ENCODE peak calls at places on chromosomes 16 and 17, in nine cellular contexts. G is RWPE1, S is GM06990, A is pancreas, Z is choroid plexus epithelial cell, C is A549, Q is glutamatergic neuron, Y is omental fat pad, R is cardiac fibroblast. E is an unnamed sample.

GRCh38 chr16:10172848-10173655 is 9.2 kb downstream of the GRIN2A start:
- DNase-seq in Q (no peak), G (peak; percentile 34), R (peak; percentile 11), A (no peak), S (no peak), Y (no peak), Z (no peak), C (no peak), E (no peak)

GRCh38 chr16:29674188-29674587 is 4.8 kb upstream of the QPRT start:
- DNase-seq in Q (no peak), C (no peak), Z (no peak), G (no peak), Y (no peak), S (no peak), A (no peak), R (peak; percentile 42), E (no peak)

GRCh38 chr17:4172356-4172755 is 29.4 kb downstream of the CYB5D2 start:
- DNase-seq in Q (no peak), G (no peak), Y (no peak), S (no peak), C (no peak), Z (no peak), A (no peak), R (no peak), E (no peak)

GRCh38 chr17:40063034-40063765 is 435 bp downstream of the THRA start:
- DNase-seq in G (no peak), S (no peak), Z (peak; percentile 49), Y (no peak), R (peak; percentile 30), A (peak; percentile 69), Q (peak; percentile 69), C (no peak), E (no peak)

GRCh38 chr17:549197-550040 is 165.2 kb downstream of the VPS53 start:
- DNase-seq in S (no peak), Q (no peak), A (no peak), Y (no peak), G (no peak), Z (peak; percentile 63), R (no peak), C (no peak), E (no peak)

GRCh38 chr17:979539-980405 is at the start of gene NXN:
- DNase-seq in Y (peak; percentile 68), Z (peak; percentile 80), Q (peak; percentile 95), C (peak; percentile 82), S (peak; percentile 73), R (peak; percentile 70), G (peak; percentile 85), A (peak; percentile 94), E (peak; percentile 93)

GRCh38 chr17:75821552-75821951 is 22.7 kb downstream of the UNC13D start:
- DNase-seq in R (no peak), Q (no peak), Z (no peak), G (no peak), Y (no peak), A (no peak), S (peak; percentile 6), C (no peak), E (no peak)

GRCh38 chr17:42531455-42532354 is 4.3 kb upstream of the NAGLU start:
- DNase-seq in Q (peak; percentile 74), C (peak; percentile 86), G (no peak), Y (no peak), R (peak; percentile 47), Z (no peak), S (peak; percentile 78), A (peak; percentile 62), E (peak; percentile 57)

GRCh38 chr17:47218896-47219430 is 9.8 kb downstream of the MYL4 start:
- DNase-seq in Y (no peak), S (no peak), Q (no peak), R (no peak), A (no peak), Z (no peak), G (no peak), C (no peak), E (no peak)

DNA sequence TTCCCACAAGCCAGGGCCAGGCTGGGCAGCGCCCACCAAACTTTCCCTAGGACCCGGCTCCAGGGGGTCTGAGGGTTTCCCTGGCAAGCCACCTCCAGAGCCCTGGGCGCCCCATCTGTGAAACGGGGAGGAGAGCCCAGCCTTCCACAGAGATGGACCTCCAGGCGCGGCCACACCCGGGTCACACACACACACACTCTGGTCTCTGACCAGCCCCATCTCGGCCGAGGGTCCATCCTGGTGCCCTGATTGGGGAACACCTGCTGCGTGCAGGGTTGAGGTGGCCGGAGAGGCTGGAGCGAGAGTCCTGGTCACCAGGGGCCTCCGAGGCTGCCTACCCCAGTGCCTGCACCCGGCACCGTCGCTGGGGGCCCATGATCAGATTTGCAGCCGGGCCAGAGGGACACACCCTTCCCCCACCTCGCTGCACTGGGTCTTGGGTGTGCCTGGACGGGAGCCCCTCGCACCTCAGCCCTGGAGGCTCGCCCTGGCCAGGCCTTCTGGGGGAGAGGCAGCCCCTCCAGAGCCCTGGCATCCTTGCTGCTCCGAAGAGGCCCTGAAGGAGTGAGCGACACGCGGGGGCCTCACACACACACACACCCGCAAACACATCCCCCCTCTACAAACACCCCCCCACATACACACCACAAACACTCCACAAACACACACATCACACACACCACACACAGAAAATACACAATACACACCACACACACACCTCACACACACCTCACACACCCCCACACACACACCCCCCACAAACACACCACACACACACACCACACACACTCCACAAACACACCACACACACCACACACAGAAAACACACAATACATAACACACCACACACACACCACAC is 29.7 kb downstream of the SLC25A10 start:
- DNase-seq in Y (no peak), Z (no peak), C (no peak), Q (no peak), A (peak; percentile 29), R (no peak), G (no peak), S (no peak), E (no peak)
- TF ChIP-seq CTCF in Y (no peak), Z (no peak), C (no peak), Q (no peak), A (no peak), R (no peak), G (no peak), S (no peak), E (no peak)

DNA sequence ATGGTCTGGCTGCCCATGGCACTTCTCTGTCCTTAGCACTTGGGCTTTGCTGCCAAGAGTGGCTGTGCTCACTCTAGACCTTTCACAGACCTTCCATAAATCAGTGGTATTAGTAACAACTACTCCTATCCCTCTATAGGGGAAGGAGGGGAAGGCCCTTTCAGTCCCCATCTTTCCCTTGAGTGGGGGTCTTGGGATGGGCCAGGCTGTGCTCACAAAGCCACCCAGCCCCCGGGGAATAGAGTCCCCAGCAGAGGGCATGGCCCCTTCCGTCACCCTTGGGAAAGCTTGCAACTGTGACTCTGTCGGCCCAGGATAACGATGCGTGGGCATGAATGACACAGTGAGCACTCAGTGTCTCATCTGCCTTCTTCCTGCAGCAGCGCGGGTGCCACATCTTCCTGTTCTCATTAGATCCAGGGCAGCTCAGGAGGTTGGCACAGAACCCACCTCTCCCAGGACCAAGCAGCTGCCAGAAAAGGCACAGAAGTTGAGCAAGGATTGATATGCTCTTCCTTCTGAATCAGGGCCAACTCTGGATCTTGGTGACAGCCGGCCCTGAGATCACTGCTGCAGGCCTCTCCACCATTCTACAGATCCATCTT is 84.6 kb downstream of the MRC2 start:
- DNase-seq in C (no peak), Y (no peak), Q (no peak), A (no peak), Z (no peak), R (no peak), S (no peak), G (no peak), E (no peak)
- TF ChIP-seq CTCF in C (no peak), Y (no peak), Q (no peak), A (no peak), Z (no peak), R (no peak), S (no peak), G (no peak), E (no peak)

GRCh38 chr16:70475054-70475871 is 20.9 kb downstream of the FCSK start:
- DNase-seq in R (no peak), Z (no peak), G (no peak), Q (no peak), C (no peak), S (no peak), Y (no peak), A (no peak), E (no peak)

GRCh38 chr16:70472786-70473433 is 18.5 kb downstream of the FCSK start:
- DNase-seq in Q (no peak), C (no peak), A (no peak), S (no peak), G (no peak), R (no peak), Y (no peak), Z (no peak), E (no peak)

GRCh38 chr16:70474320-70475053 is 20.1 kb downstream of the FCSK start:
- DNase-seq in Q (no peak), A (no peak), C (no peak), Y (no peak), R (no peak), Z (no peak), S (no peak), G (no peak), E (no peak)

GRCh38 chr16:70470927-70471341 is 16.5 kb downstream of the FCSK start:
- DNase-seq in A (no peak), Z (peak; percentile 55), R (peak; percentile 20), S (no peak), Q (peak; percentile 60), G (no peak), C (peak; percentile 65), Y (no peak), E (no peak)

DNA sequence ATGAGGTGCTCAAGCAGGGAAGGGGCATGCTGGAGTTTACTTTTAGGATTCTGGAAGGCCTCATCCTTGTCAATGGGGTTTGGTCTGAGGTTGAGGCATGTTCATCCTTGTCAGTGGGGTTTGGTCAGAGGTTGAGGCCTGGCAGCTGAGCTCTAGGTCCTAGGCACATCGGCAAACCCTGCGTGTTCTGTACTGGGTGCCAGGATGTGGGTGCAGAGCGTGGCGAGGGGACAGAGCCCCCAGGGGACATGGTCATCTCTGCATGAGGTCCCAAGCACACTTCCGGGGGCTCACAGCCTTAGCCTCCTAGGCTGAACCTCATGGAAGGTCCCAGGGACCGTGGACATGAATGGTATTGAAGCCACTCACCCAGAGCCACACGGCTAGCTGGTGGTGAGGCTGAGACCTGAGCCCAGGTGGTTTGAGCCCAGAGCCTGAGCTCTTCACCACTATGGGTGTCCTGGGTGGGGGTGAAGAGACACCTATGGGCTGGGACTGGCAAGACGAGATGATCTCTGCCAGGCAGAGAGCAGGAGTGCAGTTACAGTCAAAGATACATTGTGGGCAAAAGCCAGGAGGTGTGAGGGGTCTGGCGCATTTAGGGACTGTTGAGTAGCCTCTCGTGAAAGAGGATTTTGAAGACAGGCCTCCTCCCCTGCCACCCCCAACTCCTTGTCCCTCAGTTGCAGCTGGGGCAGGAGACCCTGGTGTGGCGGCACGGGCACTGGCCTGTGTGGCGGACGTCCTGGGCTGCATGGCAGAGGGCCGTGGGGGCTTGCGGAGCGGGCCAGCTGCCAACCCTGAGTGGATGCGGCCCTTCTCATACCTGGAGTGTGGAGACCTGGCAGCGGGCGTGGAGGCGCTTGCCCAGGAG is 19.3 kb downstream of the FCSK start:
- DNase-seq in Q (no peak), Z (no peak), R (no peak), S (no peak), C (peak; percentile 30), Y (no peak), A (no peak), G (no peak), E (no peak)
- TF ChIP-seq CTCF in Q (no peak), Z (peak; percentile 9), R (no peak), S (no peak), C (no peak), Y (no peak), A (no peak), G (no peak), E (no peak)

DNA sequence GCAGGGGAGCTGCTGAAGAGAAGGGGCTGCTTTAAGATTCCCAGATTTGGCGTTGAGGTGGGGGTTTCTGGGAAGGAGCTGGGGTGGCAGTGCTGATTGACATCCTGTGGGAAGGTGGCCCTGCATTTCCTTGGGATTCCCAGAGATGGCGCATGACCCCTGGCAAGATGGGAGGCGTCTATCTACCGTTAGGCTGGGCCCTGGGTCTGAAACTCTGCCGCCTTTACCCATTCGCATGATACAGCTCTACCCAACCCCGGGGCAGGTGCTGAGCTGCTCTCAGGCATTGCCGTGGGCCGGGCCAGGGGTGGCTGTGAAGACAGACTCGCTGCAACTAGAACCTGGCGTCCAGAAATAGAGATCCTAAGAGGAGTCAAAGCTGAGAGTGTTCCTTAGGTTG is 9.9 kb upstream of the MVD start:
- DNase-seq in G (no peak), Y (no peak), C (peak; percentile 42), S (no peak), Q (peak; percentile 63), A (no peak), R (no peak), Z (no peak), E (no peak)
- TF ChIP-seq CTCF in G (no peak), Y (no peak), C (peak; percentile 18), S (no peak), Q (peak; percentile 22), A (no peak), R (no peak), Z (peak; percentile 40), E (no peak)

E was measured in activated B cell treated with CpG ODN at 0.5 μM for 24 hours.